ENCODE peak calls at places on chromosomes 4 and X, in ten cellular contexts. H is brain microvascular endothelial cell; A is progenitor cell of endocrine pancreas; T is MM.1S; J is pancreas; D is psoas muscle; R is keratinocyte; C is body of pancreas; X is cardiac fibroblast; I is CD4-positive, alpha-beta T cell. N is an unnamed sample.
A peak's percentile ranks its signal among the peaks of the same experiment; 100 is the strongest.

GRCh38 chr4:76053730-76054129 is 17.9 kb upstream of the CXCL11 start:
- DNase-seq in H (no peak), A (no peak), T (no peak), J (no peak), D (no peak), R (no peak), C (no peak), X (peak; percentile 8), I (no peak), N (peak; percentile 2)

GRCh38 chrX:122268353-122268752 is 915.7 kb upstream of the GRIA3 start:
- DNase-seq in H (no peak), A (no peak), T (no peak), J (no peak), D (no peak), R (no peak), C (no peak), X (no peak), I (no peak), N (no peak)

GRCh38 chr4:151012836-151013235 is 2.2 kb downstream of the LRBA start:
- DNase-seq in H (no peak), A (no peak), T (no peak), J (no peak), D (no peak), R (no peak), C (peak; percentile 28), X (no peak), I (no peak), N (peak; percentile 28)

GRCh38 chr4:4859799-4860380 is 425 bp downstream of the MSX1 start:
- DNase-seq in H (no peak), A (no peak), T (peak; percentile 39), J (no peak), D (peak; percentile 57), R (no peak), C (no peak), X (no peak), I (no peak), N (peak; percentile 4)

GRCh38 chr4:39987505-39987904 is 9.8 kb upstream of the PDS5A start:
- DNase-seq in H (no peak), A (no peak), T (no peak), J (no peak), D (no peak), R (no peak), C (no peak), X (no peak), I (no peak), N (no peak)

GRCh38 chr4:92264163-92264562 is 39.6 kb upstream of the GRID2 start:
- DNase-seq in H (no peak), A (no peak), T (no peak), J (no peak), D (no peak), R (no peak), C (no peak), X (no peak), I (no peak), N (no peak)

GRCh38 chrX:107135076-107135964 is 16.7 kb upstream of the RBM41 start:
- DNase-seq in H (peak; percentile 44), A (no peak), T (no peak), J (no peak), D (no peak), R (no peak), C (no peak), X (peak; percentile 51), I (no peak), N (peak; percentile 61)

GRCh38 chr4:16227462-16227868 is 1.2 kb upstream of the TAPT1 start:
- DNase-seq in H (peak; percentile 4), A (peak; percentile 10), T (peak; percentile 8), J (peak; percentile 32), D (peak; percentile 72), R (no peak), C (peak; percentile 49), X (peak; percentile 35), I (peak; percentile 3), N (peak; percentile 11)

GRCh38 chrX:129772796-129773431 is 6.8 kb upstream of the SASH3 start:
- DNase-seq in H (no peak), A (no peak), T (peak; percentile 97), J (no peak), D (peak; percentile 79), R (no peak), C (no peak), X (no peak), I (no peak), N (no peak)

GRCh38 chr4:98722000-98722399 is 63.6 kb upstream of the TSPAN5 start:
- DNase-seq in H (no peak), A (no peak), T (no peak), J (no peak), D (no peak), R (no peak), C (no peak), X (no peak), I (no peak), N (no peak)

GRCh38 chr4:165355900-165356300 is 22.9 kb upstream of the CPE start:
- DNase-seq in H (peak; percentile 35), A (no peak), T (peak; percentile 43), J (no peak), D (no peak), R (no peak), C (no peak), X (peak; percentile 65), I (no peak), N (peak; percentile 27)

GRCh38 chrX:119735467-119735866 is 22.9 kb upstream of the SOWAHD start:
- DNase-seq in H (no peak), A (no peak), T (no peak), J (no peak), D (no peak), R (no peak), C (no peak), X (no peak), I (no peak), N (no peak)

GRCh38 chr4:83639849-83640493 is 104.1 kb downstream of the GPAT3 start:
- DNase-seq in H (peak; percentile 77), A (peak; percentile 49), T (peak; percentile 69), J (peak; percentile 33), D (no peak), R (peak; percentile 30), C (peak; percentile 71), X (peak; percentile 89), I (peak; percentile 45), N (peak; percentile 63)

GRCh38 chr4:113499696-113500095 is 261.8 kb downstream of the CAMK2D start:
- DNase-seq in H (peak; percentile 65), A (no peak), T (no peak), J (no peak), D (no peak), R (no peak), C (peak; percentile 15), X (peak; percentile 72), I (no peak), N (no peak)

GRCh38 chr4:45580306-45580705 is 543.5 kb downstream of the GABRG1 start:
- DNase-seq in H (no peak), A (no peak), T (no peak), J (no peak), D (no peak), R (no peak), C (no peak), X (no peak), I (no peak), N (no peak)

DNA sequence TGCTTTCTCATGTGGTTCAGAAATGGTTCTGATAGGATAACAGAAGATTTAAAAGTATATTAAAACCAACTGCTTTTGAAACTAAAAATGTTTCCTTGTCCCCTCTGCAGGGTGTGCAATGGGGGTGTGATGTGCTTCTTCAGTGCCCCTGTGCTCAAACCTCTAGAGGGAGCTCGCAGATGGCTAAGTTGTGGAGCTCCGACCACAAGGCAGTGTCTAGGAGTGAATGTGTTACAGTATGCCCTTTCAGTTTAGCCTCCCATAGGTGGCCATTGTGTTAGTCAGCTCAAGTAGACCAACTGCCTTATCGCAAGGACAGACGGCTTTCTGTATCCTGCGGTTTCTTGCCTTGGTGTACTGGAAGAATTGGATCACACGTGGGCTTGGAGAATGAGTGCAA is 130.5 kb downstream of the TENT5D start:
- DNase-seq in H (no peak), A (no peak), T (peak; percentile 8), J (no peak), D (no peak), R (no peak), C (no peak), X (no peak), I (no peak), N (peak; percentile 1)
- TF ChIP-seq CTCF in H (no peak), A (no peak), T (peak; percentile 4), J (no peak), D (no peak), R (peak; percentile 16), C (no peak), X (no peak), I (no peak), N (no peak)

GRCh38 chrX:149540133-149540620 is 635 bp upstream of the EOLA1 start:
- DNase-seq in H (peak; percentile 81), A (peak; percentile 64), T (peak; percentile 81), J (peak; percentile 88), D (peak; percentile 96), R (no peak), C (peak; percentile 96), X (peak; percentile 95), I (peak; percentile 92), N (peak; percentile 89)

GRCh38 chrX:149540621-149541520 is at the start of gene EOLA1:
- DNase-seq in H (peak; percentile 95), A (peak; percentile 70), T (peak; percentile 96), J (peak; percentile 83), D (peak; percentile 93), R (peak; percentile 78), C (peak; percentile 88), X (peak; percentile 98), I (peak; percentile 88), N (peak; percentile 86)

GRCh38 chrX:149541521-149542047 is 772 bp downstream of the EOLA1 start:
- DNase-seq in H (no peak), A (no peak), T (no peak), J (no peak), D (no peak), R (no peak), C (no peak), X (no peak), I (no peak), N (no peak)

GRCh38 chrX:149539283-149540132 is 1.3 kb upstream of the EOLA1 start:
- DNase-seq in H (peak; percentile 86), A (peak; percentile 56), T (peak; percentile 86), J (peak; percentile 86), D (peak; percentile 94), R (peak; percentile 69), C (peak; percentile 91), X (peak; percentile 97), I (peak; percentile 87), N (peak; percentile 89)
- TF ChIP-seq CTCF in H (no peak), A (no peak), T (no peak), J (no peak), D (no peak), R (no peak), C (no peak), X (no peak), I (no peak), N (no peak)

GRCh38 chrX:19005909-19006308 is 22.0 kb upstream of the PHKA2 start:
- DNase-seq in H (no peak), A (no peak), T (no peak), J (no peak), D (no peak), R (no peak), C (no peak), X (no peak), I (no peak), N (peak; percentile 32)
- TF ChIP-seq CTCF in H (peak; percentile 16), A (no peak), T (no peak), J (no peak), D (no peak), R (no peak), C (no peak), X (no peak), I (no peak), N (no peak)

DNA sequence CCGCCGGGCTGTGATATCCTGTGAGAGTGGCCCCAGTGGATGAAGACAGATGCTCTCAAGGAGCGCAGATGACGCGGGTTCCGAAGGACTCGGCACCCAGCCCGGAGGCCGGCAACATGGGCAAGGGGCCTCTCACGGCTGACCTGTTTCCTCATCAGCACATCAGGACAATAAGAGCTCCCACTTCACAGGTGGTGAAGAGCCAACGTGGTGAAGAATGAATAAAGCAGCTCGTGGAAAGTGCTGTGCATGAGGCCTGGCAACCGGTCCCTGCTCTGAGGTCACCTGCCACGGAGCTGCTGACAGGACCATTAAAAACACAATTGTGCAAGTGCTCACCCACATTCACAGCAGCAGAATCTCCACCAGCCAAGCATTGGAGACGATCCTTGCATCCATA is 22.9 kb downstream of the ABLIM2 start:
- DNase-seq in H (no peak), A (no peak), T (no peak), J (no peak), D (peak; percentile 51), R (no peak), C (no peak), X (no peak), I (no peak), N (no peak)
- TF ChIP-seq CTCF in H (no peak), A (no peak), T (no peak), J (no peak), D (no peak), R (no peak), C (no peak), X (no peak), I (no peak), N (no peak)

N was measured in Calu3.